ENCODE peak calls at places on chromosome 2, in six cellular contexts. T is Peyer's patch, B is retinal pigment epithelial cell, S is brain microvascular endothelial cell, C is upper lobe of left lung, M is heart right ventricle. I is an unnamed sample.

GRCh38 chr2:97870396-97870843 is 125.3 kb downstream of the TMEM131 start:
- DNase-seq in B (no peak), C (peak), M (no peak), S (peak), T (peak), I (no peak)

GRCh38 chr2:240569523-240569997 is 1.3 kb downstream of the RNPEPL1 start:
- DNase-seq in M (no peak), C (peak), B (no peak), S (no peak), T (no peak), I (no peak)

GRCh38 chr2:138536302-138536701 is 34.7 kb downstream of the SPOPL start:
- DNase-seq in M (no peak), T (no peak), S (no peak), B (peak), C (no peak), I (peak)

GRCh38 chr2:221200184-221200839 is 371.8 kb downstream of the EPHA4 start:
- DNase-seq in C (no peak), B (no peak), M (no peak), T (no peak), S (no peak), I (no peak)

GRCh38 chr2:174662459-174662858 is 64.9 kb upstream of the WIPF1 start:
- DNase-seq in S (peak), T (no peak), B (no peak), M (no peak), C (no peak), I (peak)

GRCh38 chr2:23523651-23524260 is 138.8 kb downstream of the KLHL29 start:
- DNase-seq in T (no peak), M (no peak), C (no peak), B (no peak), S (no peak), I (no peak)

GRCh38 chr2:120436885-120437603 is 91.1 kb downstream of the INHBB start:
- DNase-seq in C (no peak), B (no peak), T (peak), S (peak), M (no peak), I (no peak)

GRCh38 chr2:157990173-157990572 is 111.5 kb upstream of the UPP2 start:
- DNase-seq in C (no peak), M (no peak), T (no peak), S (no peak), B (no peak), I (no peak)

GRCh38 chr2:167049659-167050058 is 161.4 kb downstream of the XIRP2 start:
- DNase-seq in M (no peak), T (no peak), S (no peak), C (no peak), B (no peak), I (no peak)

GRCh38 chr2:236366406-236366805 is 102.2 kb upstream of the ASB18 start:
- DNase-seq in M (no peak), S (no peak), T (no peak), B (no peak), C (no peak), I (no peak)

GRCh38 chr2:239153806-239154591 is 246.8 kb downstream of the HDAC4 start:
- DNase-seq in M (no peak), C (peak), T (peak), S (no peak), B (no peak), I (no peak)

GRCh38 chr2:60806595-60806987 is 50.5 kb downstream of the PAPOLG start:
- DNase-seq in B (no peak), T (no peak), S (no peak), M (no peak), C (no peak), I (no peak)

GRCh38 chr2:179201884-179202283 is 62.7 kb downstream of the SESTD1 start:
- DNase-seq in B (peak), M (no peak), C (no peak), T (no peak), S (no peak), I (no peak)

GRCh38 chr2:127174176-127174575 is 45.9 kb downstream of the CYP27C1 start:
- DNase-seq in T (no peak), B (no peak), S (peak), M (no peak), C (peak), I (no peak)

GRCh38 chr2:119755906-119756305 is 3.8 kb upstream of the PTPN4 start:
- DNase-seq in M (no peak), T (no peak), C (no peak), S (no peak), B (no peak), I (no peak)

GRCh38 chr2:213119061-213119809 is 32.2 kb downstream of the IKZF2 start:
- DNase-seq in T (no peak), S (peak), C (no peak), M (no peak), B (no peak), I (no peak)

GRCh38 chr2:85958731-85959130 is 69.9 kb upstream of the ST3GAL5 start:
- DNase-seq in T (no peak), M (no peak), C (no peak), B (no peak), S (no peak), I (no peak)

GRCh38 chr2:173657996-173658717 is 303.5 kb downstream of the CDCA7 start:
- DNase-seq in M (no peak), B (peak), S (peak), C (no peak), T (no peak), I (peak)

GRCh38 chr2:2791606-2792005 is 460.5 kb upstream of the MYT1L start:
- DNase-seq in S (no peak), T (no peak), B (no peak), M (no peak), C (no peak), I (no peak)

GRCh38 chr2:96315400-96316071 is 9.6 kb upstream of the ITPRIPL1 start:
- DNase-seq in S (peak), M (no peak), T (peak), C (no peak), B (no peak), I (no peak)

GRCh38 chr2:64260817-64261216 is 116.6 kb upstream of the PELI1 start:
- DNase-seq in S (no peak), M (peak), T (peak), B (no peak), C (peak), I (no peak)

GRCh38 chr2:215598376-215598975 is 162.6 kb upstream of the FN1 start:
- DNase-seq in B (no peak), T (no peak), C (no peak), S (peak), M (no peak), I (no peak)

GRCh38 chr2:143205106-143205764 is 76.0 kb downstream of the ARHGAP15 start:
- DNase-seq in T (no peak), C (no peak), S (no peak), B (no peak), M (no peak), I (no peak)
- TF ChIP-seq CTCF in T (peak), C (no peak), S (peak), B (peak), M (peak), I (peak)

DNA sequence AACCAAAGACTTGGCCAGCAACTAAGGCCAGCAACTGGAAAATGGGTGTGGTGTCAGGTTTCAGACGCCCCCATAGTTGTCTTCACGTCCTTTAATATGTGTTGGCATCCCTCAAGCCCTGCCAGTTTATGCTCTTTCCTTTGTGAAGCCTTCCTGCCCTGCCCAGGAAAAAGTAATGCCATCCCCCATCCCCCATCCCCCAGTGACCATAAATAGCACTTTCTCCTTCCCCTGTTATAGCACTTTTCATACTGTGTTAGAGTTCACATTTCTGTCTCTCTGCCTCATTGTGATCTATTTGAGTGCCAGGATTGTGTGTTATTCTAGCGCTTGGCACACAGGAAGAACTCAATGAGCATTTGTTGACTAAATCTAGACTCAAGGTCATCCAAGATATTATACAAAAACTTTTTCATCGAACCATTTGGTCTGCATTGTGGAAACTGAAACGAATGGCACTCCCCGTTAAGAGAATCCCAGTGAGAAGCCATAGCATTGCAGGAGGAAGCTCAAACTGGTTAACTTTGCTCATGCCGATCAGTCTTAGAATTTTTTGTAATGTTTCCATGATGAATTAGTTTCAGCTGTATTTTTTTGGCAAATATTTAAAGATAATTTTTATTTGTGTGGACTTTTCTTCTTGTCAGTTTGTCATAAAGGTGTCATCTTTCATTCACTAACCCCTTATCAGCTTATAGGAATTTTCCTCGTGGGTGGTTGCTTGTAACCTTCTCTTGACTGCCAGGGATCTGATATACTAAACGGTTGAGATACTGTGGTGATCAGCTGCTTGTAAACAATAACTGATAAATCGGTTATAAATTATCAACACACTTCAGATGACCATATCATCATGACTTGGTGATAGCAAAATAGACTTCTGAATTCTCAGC is 15.7 kb downstream of the CRIM1 start:
- DNase-seq in C (no peak), M (no peak), S (no peak), B (no peak), T (no peak), I (no peak)
- H3K4me3 ChIP-seq in C (no peak), M (no peak), S (no peak), B (no peak), T (no peak), I (no peak)

DNA sequence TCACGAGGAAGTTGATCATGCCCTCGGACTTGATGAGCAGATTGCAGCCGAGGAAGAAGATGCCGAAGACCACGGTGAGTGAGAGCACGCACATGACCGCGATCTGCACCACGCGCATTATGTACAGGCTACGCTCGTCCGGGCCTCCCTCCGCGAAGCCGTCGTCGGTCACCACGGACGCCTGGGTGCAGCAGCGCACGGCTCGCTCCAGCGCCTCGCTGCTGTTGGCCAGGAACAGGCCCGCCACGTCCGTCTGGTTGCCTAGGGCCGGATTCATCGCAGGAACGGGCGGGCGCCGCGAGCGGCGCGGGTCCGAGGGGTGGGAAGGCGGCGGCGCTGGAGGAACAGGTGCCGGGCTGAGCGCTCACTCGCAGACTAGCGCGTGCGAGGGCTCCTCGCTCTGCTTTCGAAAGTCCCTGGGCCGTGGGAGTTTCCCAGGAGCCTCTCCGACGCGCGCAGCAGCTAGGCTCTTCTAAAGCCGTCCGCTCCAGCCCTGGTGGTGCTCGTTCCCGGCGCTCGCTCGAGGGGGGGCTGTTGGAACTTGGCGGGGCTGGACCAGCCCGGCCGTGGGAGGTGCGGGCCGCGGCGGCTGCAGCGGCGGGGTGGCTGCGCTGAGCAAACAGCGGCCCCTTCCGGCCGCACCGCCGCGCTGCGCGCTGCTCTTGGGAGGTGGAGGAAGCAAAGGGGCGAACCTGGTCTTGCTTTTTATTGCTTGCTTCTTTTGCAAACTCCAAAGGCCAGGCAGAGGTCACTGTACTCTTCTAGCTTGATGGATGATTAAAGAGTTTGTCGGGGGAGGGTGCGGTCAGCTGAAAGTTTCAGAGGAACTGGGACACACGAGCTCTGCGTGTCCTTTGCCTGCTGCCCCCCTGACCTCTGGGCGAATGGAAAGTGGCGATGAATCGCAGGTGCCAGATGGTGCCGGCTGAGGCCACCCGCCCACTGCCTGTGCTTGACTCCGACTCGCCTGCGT is at the start of gene RPRM:
- DNase-seq in S (peak), M (peak), T (peak), C (peak), B (peak), I (no peak)
- TF ChIP-seq CTCF in S (peak), M (peak), T (peak), C (peak), B (peak), I (peak)

GRCh38 chr2:153548536-153548935 is 70.0 kb upstream of the RPRM start:
- DNase-seq in S (no peak), M (no peak), C (no peak), T (no peak), B (no peak), I (no peak)

DNA sequence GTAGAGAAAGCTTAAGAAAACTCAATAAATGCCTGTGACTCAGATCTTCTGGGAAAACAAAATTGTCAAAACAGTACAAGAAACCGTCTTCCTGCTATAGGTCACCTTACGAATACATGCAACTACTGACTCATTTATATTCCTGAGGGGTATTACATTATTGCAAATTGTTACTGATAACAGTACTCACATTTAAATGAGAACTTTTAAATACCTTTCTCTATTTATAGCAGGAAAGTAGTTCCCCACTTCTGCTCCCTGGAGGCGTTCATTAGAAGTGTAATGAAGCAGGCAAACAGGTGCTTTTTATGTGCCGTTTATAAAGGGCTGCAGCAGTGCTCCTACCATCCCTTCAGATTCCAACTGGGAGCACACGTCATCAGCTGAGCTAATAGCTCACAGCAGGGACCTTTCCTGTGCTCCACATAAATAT is 65.1 kb upstream of the RPRM start:
- DNase-seq in T (no peak), B (no peak), S (no peak), C (no peak), M (no peak), I (peak)
- H3K4me3 ChIP-seq in T (no peak), B (no peak), S (no peak), C (no peak), M (no peak), I (no peak)

GRCh38 chr2:204357175-204357695 is 188.0 kb upstream of the PARD3B start:
- DNase-seq in S (no peak), C (no peak), B (no peak), T (no peak), M (no peak), I (no peak)

GRCh38 chr2:204363513-204363912 is 181.8 kb upstream of the PARD3B start:
- DNase-seq in S (no peak), T (no peak), C (no peak), M (no peak), B (no peak), I (no peak)

GRCh38 chr2:204361738-204362137 is 183.5 kb upstream of the PARD3B start:
- DNase-seq in M (no peak), S (no peak), C (no peak), B (no peak), T (no peak), I (no peak)

GRCh38 chr2:204362603-204363002 is 182.7 kb upstream of the PARD3B start:
- DNase-seq in T (no peak), M (no peak), B (no peak), C (no peak), S (no peak), I (no peak)

DNA sequence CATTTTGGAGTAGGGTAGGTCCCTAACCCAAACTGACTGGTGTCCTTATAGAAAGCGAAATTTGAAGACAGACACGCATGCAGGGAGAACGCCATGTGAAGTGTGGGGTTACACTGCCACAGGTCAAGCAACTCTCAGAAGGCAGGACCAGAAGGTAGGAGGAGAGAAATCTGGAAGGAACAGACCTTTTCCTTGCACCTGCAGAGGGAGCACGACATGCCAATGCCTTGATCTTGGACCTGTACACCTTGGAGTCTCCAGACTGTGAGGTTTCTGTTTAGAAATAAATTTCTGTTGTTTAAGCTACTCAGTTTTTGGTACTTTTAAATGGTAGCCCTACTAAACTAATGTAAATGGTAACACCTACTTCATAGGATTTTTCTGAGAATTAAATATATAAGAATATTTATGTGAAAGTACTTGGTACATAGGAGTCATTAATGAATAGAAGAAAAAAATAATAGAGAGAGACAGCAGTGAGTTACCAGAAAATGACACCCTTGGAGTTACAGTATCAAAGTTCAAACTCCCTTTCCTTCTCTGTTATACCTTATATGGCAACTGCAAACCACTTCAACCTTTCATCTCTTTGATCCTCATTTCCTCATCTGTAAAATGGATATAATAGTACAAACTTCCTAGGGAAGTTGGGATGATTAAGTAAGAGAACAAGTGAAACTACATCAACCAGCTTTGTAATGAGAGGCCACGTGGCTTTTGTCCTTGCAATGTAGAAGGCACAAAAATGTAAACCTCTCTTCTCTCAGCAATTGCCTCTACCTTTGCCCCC is 184.9 kb upstream of the PARD3B start:
- DNase-seq in C (no peak), S (no peak), M (no peak), T (no peak), B (no peak), I (no peak)
- TF ChIP-seq CTCF in C (no peak), S (no peak), M (no peak), T (no peak), B (no peak), I (peak)

GRCh38 chr2:164642946-164643555 is 21.8 kb upstream of the GRB14 start:
- DNase-seq in M (no peak), T (no peak), S (no peak), C (no peak), B (no peak), I (no peak)

GRCh38 chr2:164644036-164644700 is 22.9 kb upstream of the GRB14 start:
- DNase-seq in M (no peak), T (no peak), B (no peak), S (no peak), C (no peak), I (peak)

DNA sequence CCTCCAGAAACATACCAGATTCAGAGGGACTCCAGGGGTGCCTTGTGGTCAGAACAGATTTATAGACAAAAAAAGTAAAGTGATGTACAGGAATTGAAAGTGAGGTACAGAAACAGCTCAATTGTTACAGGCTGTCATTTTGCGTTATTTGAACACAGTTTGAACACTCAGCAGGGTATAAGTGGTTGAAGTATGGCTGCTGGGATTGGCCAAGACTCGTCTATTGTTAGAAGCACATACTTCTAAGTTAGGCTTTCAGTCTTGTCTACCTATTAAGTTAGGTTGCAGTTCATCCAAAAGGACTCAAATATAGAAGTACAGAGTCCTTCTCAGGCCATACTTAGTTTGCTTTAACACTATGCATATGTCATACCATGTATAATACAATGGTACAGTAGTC is 21.0 kb upstream of the GRB14 start:
- DNase-seq in T (no peak), C (no peak), S (no peak), B (no peak), M (no peak), I (no peak)
- H3K4me3 ChIP-seq in T (no peak), C (no peak), S (no peak), B (no peak), M (no peak), I (no peak)

GRCh38 chr2:149799296-149799695 is 211.7 kb upstream of the MMADHC start:
- DNase-seq in C (no peak), S (no peak), M (no peak), T (no peak), B (peak), I (no peak)
- TF ChIP-seq CTCF in C (no peak), S (peak), M (peak), T (peak), B (peak), I (peak)

GRCh38 chr2:117957616-117958015 is 56.3 kb downstream of the CCDC93 start:
- DNase-seq in S (no peak), T (no peak), C (no peak), B (no peak), M (no peak), I (no peak)
- H3K4me3 ChIP-seq in S (no peak), T (no peak), C (no peak), B (no peak), M (no peak), I (no peak)